ENCODE peak calls at places on chromosomes 4 and X, in four cellular contexts. U, D, H and T are unnamed samples.
A peak's percentile ranks its signal among the peaks of the same experiment; 100 is the strongest.

GRCh38 chrX:119763175-119763574 is 4.8 kb downstream of the SOWAHD start:
- DNase-seq in U (peak; percentile 69), D (no peak), H (no peak), T (peak; percentile 13)

GRCh38 chr4:150082241-150082640 is 4.0 kb downstream of the DCLK2 start:
- DNase-seq in U (no peak), D (no peak), H (no peak), T (no peak)

GRCh38 chrX:111511477-111511876 is at the start of gene SERTM2:
- DNase-seq in U (no peak), D (no peak), H (no peak), T (peak; percentile 4)

GRCh38 chrX:125090046-125090445 is 229.6 kb upstream of the TEX13C start:
- DNase-seq in U (no peak), D (no peak), H (no peak), T (peak; percentile 5)

GRCh38 chr4:153573881-153574807 is 108.0 kb downstream of the TMEM131L start:
- DNase-seq in U (peak; percentile 87), D (peak; percentile 59), H (peak; percentile 69), T (peak; percentile 61)

GRCh38 chr4:98602270-98602669 is 56.1 kb downstream of the TSPAN5 start:
- DNase-seq in U (no peak), D (no peak), H (no peak), T (no peak)

GRCh38 chrX:54208531-54208930 is 25.5 kb upstream of the FAM120C start:
- DNase-seq in U (peak; percentile 42), D (no peak), H (no peak), T (peak; percentile 34)

GRCh38 chr4:101348367-101348827 is 1.1 kb upstream of the PPP3CA start:
- DNase-seq in U (peak; percentile 63), D (no peak), H (no peak), T (peak; percentile 40)

GRCh38 chrX:23394421-23394820 is 59.8 kb downstream of the PTCHD1 start:
- DNase-seq in U (no peak), D (no peak), H (no peak), T (peak; percentile 72)

GRCh38 chrX:132257116-132257515 is 37.9 kb upstream of the RAP2C start:
- DNase-seq in U (peak; percentile 44), D (no peak), H (no peak), T (no peak)

GRCh38 chrX:13689519-13690211 is 737 bp downstream of the RAB9A start:
- DNase-seq in U (peak; percentile 59), D (no peak), H (no peak), T (peak; percentile 36)

GRCh38 chrX:100297732-100298131 is 112.3 kb downstream of the PCDH19 start:
- DNase-seq in U (no peak), D (no peak), H (no peak), T (no peak)

GRCh38 chr4:170591076-170591475 is 501.3 kb upstream of the AADAT start:
- DNase-seq in U (peak; percentile 36), D (no peak), H (no peak), T (no peak)

GRCh38 chr4:152949930-152950329 is 13.8 kb downstream of the FHDC1 start:
- DNase-seq in U (no peak), D (no peak), H (no peak), T (no peak)

GRCh38 chrX:13649823-13650222 is 3.1 kb upstream of the TCEANC start:
- DNase-seq in U (peak; percentile 63), D (no peak), H (no peak), T (no peak)

GRCh38 chr4:16227462-16227868 is 1.2 kb upstream of the TAPT1 start:
- DNase-seq in U (peak; percentile 57), D (peak; percentile 46), H (peak; percentile 51), T (peak; percentile 9)

GRCh38 chrX:134625315-134625718 is 33.0 kb downstream of the PLAC1 start:
- DNase-seq in U (peak; percentile 70), D (no peak), H (no peak), T (no peak)

GRCh38 chrX:23902419-23902818 is 5.3 kb downstream of the APOO start:
- DNase-seq in U (peak; percentile 72), D (no peak), H (no peak), T (peak; percentile 56)

GRCh38 chr4:52983563-52984303 is 121.6 kb downstream of the RASL11B start:
- DNase-seq in U (peak; percentile 79), D (no peak), H (no peak), T (peak; percentile 42)

DNA sequence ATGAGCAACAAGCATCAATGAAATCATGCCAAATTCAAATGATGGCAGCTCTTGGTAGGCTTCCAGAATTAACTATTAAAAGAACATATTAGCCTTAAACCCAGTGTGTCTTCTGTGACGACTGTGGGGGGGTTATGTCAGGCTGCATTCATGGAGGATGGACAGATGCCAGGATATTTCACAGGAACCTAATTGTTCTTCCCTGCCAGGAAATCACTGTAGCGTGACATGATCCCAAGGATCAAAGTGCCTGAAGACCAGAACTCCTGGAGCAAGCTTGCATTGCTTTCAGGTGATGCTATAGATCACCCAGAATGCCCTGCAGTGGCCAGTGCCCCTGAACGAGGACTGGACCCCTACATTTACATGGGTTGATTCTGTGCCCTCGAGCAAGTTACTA is 1093.0 kb upstream of the TENM3 start:
- DNase-seq in U (no peak), D (no peak), H (no peak), T (no peak)
- H3K4me3 ChIP-seq in U (no peak overlapping the region), D (no peak overlapping the region), H (no peak overlapping the region), T (no peak overlapping the region)

GRCh38 chr4:1026115-1026514 is 14.7 kb downstream of the FGFRL1 start:
- DNase-seq in U (no peak), D (no peak), H (peak; percentile 68), T (peak; percentile 28)

GRCh38 chr4:1023895-1024740 is 12.7 kb downstream of the FGFRL1 start:
- DNase-seq in U (no peak), D (no peak), H (no peak), T (no peak)

GRCh38 chr4:1023241-1023640 is 11.8 kb downstream of the FGFRL1 start:
- DNase-seq in U (no peak), D (no peak), H (no peak), T (no peak)

GRCh38 chr4:1022739-1023066 is 11.3 kb downstream of the FGFRL1 start:
- DNase-seq in U (no peak), D (no peak), H (peak; percentile 38), T (no peak)

GRCh38 chr4:1024882-1025552 is 13.6 kb downstream of the FGFRL1 start:
- DNase-seq in U (no peak), D (no peak), H (no peak), T (no peak)
- H3K4me1 ChIP-seq in U (no peaks in the 10 kb centered on the region), D (no peaks in the 10 kb centered on the region), H (peaks cover 4% of the 10 kb centered on the region), T (no peaks in the 10 kb centered on the region)

GRCh38 chr4:143555676-143556075 is 42.2 kb downstream of the SMARCA5 start:
- DNase-seq in U (no peak), D (no peak), H (no peak), T (peak; percentile 8)
- H3K4me3 ChIP-seq in U (no peak overlapping the region), D (no peak overlapping the region), H (no peak overlapping the region), T (no peak overlapping the region)

DNA sequence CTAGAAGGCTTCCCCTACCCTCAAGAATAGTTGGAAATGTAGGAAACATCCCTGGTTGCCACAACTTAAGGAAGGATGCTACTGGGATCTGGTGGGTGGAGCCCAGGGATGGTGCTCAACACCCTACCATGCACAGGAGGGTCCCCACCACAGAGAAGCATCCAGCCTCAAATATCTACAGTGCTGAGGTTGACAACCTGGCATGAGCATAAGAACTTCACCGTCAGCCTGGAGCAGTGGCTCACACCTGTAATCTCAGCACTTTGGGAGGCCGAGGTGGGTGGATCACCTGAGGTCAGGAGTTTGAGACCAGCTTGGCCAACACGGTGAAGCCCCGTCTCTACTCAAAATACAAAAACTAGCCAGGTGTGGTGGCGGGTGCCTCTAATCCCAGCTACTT is 24.0 kb upstream of the ASMTL start:
- DNase-seq in U (no peak), D (no peak), H (no peak), T (no peak)
- H3K4me1 ChIP-seq in U (no peaks in the 10 kb centered on the region), D (peaks cover 9% of the 10 kb centered on the region), H (no peaks in the 10 kb centered on the region), T (no peaks in the 10 kb centered on the region)

DNA sequence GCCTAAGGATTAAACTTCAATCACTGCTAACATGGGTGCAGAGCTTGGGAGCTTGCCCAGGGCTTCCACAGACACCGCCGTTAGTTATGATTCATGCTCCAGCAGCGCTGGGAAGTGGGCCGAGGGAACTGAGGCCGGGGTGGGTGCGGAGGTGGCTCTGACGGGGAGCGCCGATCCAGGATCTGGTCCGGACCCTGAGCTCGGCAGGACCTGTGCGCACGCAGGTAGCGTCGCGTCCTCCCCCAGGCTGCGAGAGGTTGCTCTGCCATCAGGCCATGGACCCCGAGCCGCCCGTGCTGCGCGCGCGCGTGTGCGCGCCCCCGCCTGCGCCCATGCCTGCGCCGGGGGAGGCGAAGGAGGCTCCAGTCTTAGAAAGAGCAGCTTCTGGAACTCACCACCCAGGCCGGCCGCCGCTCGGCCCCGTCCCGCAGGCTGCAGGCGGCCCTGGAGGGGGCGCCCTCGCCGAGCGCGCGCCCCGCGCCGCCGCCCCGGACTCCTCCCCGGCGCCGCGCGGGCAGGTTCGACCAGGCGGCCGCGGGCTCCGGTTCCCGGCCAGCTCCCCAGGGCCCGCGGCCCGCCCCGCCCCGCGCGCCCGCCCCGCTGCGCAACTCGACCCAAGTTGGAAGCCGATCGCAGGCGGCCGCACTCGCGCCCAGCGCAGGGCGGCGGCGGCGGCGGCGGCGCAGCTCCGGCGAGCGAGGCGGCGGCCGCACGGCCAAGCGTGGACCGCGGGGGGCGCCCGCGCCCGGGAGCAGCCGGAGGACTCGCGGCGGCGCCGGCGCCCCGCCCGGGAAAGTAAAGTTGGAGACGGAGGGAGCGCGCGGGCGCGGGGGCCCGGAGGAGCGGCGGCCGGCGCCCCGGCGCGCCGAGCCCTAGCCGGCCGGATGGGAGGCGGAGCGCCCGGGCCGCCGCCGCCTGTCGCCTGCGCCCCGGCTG is 646 bp upstream of the ADRA2C start:
- DNase-seq in U (peak; percentile 77), D (no peak), H (no peak), T (peak; percentile 33)
- H3K4me3 ChIP-seq in U (peak overlapping the region; percentile 72), D (peak overlapping the region; percentile 13), H (no peak overlapping the region), T (no peak overlapping the region)

DNA sequence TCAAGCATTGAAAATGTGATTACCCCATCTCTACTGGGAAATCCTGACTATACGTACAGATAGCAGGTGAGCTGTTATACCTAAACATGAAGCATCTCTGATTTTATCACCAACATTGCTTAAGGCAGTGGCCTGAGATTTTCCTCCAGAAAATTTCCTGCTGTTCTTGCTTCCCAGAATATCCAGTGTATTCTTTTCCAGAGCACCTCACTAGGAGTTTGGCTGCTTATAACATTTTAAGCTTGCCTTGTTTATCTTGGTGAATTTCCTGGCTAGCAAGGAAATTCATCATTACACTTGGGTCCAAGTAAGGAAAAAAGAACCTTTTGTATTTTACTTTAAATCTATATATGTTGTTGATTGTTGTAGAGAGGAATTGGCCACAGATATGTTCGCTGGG is 73.0 kb upstream of the CLCN4 start:
- DNase-seq in U (no peak), D (no peak), H (no peak), T (no peak)
- H3K4me1 ChIP-seq in U (no peaks in the 10 kb centered on the region), D (peaks cover 30% of the 10 kb centered on the region), H (peaks cover 5% of the 10 kb centered on the region), T (no peaks in the 10 kb centered on the region)